ENCODE peak calls at places on chromosomes 16 and 17, in six cellular contexts. One of them, this sample, is unnamed.

GRCh38 chr16:50155925-50156324 is 2.8 kb downstream of the TENT4B start:
- DNase-seq in stomach: no peak
- DNase-seq in PC-3: no peak
- DNase-seq in CD8-positive, alpha-beta memory T cell: no peak
- DNase-seq in lower lobe of right lung: no peak
- DNase-seq in HCT116: no peak
- DNase-seq in this sample: no peak

GRCh38 chr16:22296225-22297113 is 740 bp upstream of the POLR3E start:
- DNase-seq in stomach: no peak
- DNase-seq in PC-3: no peak
- DNase-seq in CD8-positive, alpha-beta memory T cell: no peak
- DNase-seq in lower lobe of right lung: no peak
- DNase-seq in HCT116: no peak
- DNase-seq in this sample: peak; percentile 24

GRCh38 chr17:51901242-51901641 is 257.3 kb downstream of the CA10 start:
- DNase-seq in stomach: no peak
- DNase-seq in PC-3: no peak
- DNase-seq in CD8-positive, alpha-beta memory T cell: no peak
- DNase-seq in lower lobe of right lung: no peak
- DNase-seq in HCT116: no peak
- DNase-seq in this sample: no peak

GRCh38 chr17:35167666-35168065 is 20.0 kb downstream of the UNC45B start:
- DNase-seq in stomach: no peak
- DNase-seq in PC-3: peak; percentile 51
- DNase-seq in CD8-positive, alpha-beta memory T cell: no peak
- DNase-seq in lower lobe of right lung: no peak
- DNase-seq in HCT116: no peak
- DNase-seq in this sample: no peak

GRCh38 chr16:54932737-54933254 is 2.1 kb downstream of the IRX5 start:
- DNase-seq in stomach: no peak
- DNase-seq in PC-3: no peak
- DNase-seq in CD8-positive, alpha-beta memory T cell: no peak
- DNase-seq in lower lobe of right lung: peak; percentile 48
- DNase-seq in HCT116: no peak
- DNase-seq in this sample: no peak

GRCh38 chr17:27384261-27384701 is 72.0 kb upstream of the KSR1 start:
- DNase-seq in stomach: peak; percentile 63
- DNase-seq in PC-3: peak; percentile 94
- DNase-seq in CD8-positive, alpha-beta memory T cell: no peak
- DNase-seq in lower lobe of right lung: no peak
- DNase-seq in HCT116: no peak
- DNase-seq in this sample: no peak

GRCh38 chr17:46023783-46024388 is 24.8 kb downstream of the STH start:
- DNase-seq in stomach: no peak
- DNase-seq in PC-3: no peak
- DNase-seq in CD8-positive, alpha-beta memory T cell: no peak
- DNase-seq in lower lobe of right lung: no peak
- DNase-seq in HCT116: no peak
- DNase-seq in this sample: no peak

GRCh38 chr16:88478889-88479794 is 26.1 kb downstream of the ZFPM1 start:
- DNase-seq in stomach: peak; percentile 67
- DNase-seq in PC-3: no peak
- DNase-seq in CD8-positive, alpha-beta memory T cell: no peak
- DNase-seq in lower lobe of right lung: no peak
- DNase-seq in HCT116: no peak
- DNase-seq in this sample: no peak

GRCh38 chr17:3885970-3886369 is 6.9 kb downstream of the CAMKK1 start:
- DNase-seq in stomach: no peak
- DNase-seq in PC-3: no peak
- DNase-seq in CD8-positive, alpha-beta memory T cell: no peak
- DNase-seq in lower lobe of right lung: no peak
- DNase-seq in HCT116: no peak
- DNase-seq in this sample: no peak

GRCh38 chr16:1537138-1537577 is 3.7 kb downstream of the TMEM204 start:
- DNase-seq in stomach: no peak
- DNase-seq in PC-3: no peak
- DNase-seq in CD8-positive, alpha-beta memory T cell: no peak
- DNase-seq in lower lobe of right lung: peak; percentile 45
- DNase-seq in HCT116: no peak
- DNase-seq in this sample: no peak

GRCh38 chr16:27238016-27238587 is 30.5 kb downstream of the NSMCE1 start:
- DNase-seq in stomach: peak; percentile 44
- DNase-seq in PC-3: no peak
- DNase-seq in CD8-positive, alpha-beta memory T cell: no peak
- DNase-seq in lower lobe of right lung: peak; percentile 67
- DNase-seq in HCT116: no peak
- DNase-seq in this sample: peak; percentile 60

GRCh38 chr16:27235938-27236245 is 32.6 kb downstream of the KDM8 start:
- DNase-seq in stomach: no peak
- DNase-seq in PC-3: no peak
- DNase-seq in CD8-positive, alpha-beta memory T cell: no peak
- DNase-seq in lower lobe of right lung: peak; percentile 44
- DNase-seq in HCT116: no peak
- DNase-seq in this sample: no peak

GRCh38 chr16:27235055-27235937 is 32.0 kb downstream of the KDM8 start:
- DNase-seq in stomach: peak; percentile 76
- DNase-seq in PC-3: peak; percentile 68
- DNase-seq in CD8-positive, alpha-beta memory T cell: peak; percentile 89
- DNase-seq in lower lobe of right lung: peak; percentile 85
- DNase-seq in HCT116: peak; percentile 37
- DNase-seq in this sample: peak; percentile 78

GRCh38 chr16:27237229-27238015 is 31.1 kb downstream of the NSMCE1 start:
- DNase-seq in stomach: peak; percentile 42
- DNase-seq in PC-3: no peak
- DNase-seq in CD8-positive, alpha-beta memory T cell: peak; percentile 56
- DNase-seq in lower lobe of right lung: peak; percentile 50
- DNase-seq in HCT116: no peak
- DNase-seq in this sample: peak; percentile 38

DNA sequence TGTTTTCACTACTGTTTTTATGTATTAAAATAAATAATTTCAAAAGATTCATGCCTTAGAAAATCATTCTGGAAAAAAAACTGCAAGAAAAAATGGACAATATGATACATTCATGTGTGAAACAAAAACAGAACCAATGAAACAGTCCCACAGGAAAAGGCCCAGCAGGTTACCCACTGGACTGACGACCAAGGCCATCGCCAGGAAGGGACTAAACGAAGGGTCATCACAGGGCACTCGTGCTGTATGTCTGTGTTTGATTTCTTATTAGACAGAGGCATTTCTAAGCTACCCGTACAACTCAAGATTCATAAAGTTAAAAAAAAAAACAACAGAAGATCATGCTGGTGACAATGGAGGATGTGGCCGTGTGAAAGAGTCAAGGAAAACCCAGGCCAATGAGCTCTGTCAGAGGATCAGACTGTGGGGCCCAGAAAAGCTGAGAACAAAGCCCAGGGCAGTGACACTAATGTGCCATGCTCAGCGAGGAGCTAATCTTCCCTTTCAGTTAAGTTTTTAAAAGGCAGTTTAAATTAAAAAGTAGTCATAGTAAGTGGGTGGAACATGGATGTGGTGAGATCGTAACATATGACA is 31.8 kb downstream of the NSMCE1 start:
- DNase-seq in stomach: no peak
- DNase-seq in PC-3: no peak
- DNase-seq in CD8-positive, alpha-beta memory T cell: no peak
- DNase-seq in lower lobe of right lung: peak; percentile 5
- DNase-seq in HCT116: no peak
- DNase-seq in this sample: no peak
- H3K4me1 ChIP-seq in stomach: peaks cover 78% of the 10 kb centered on the region
- H3K4me1 ChIP-seq in PC-3: peaks cover 15% of the 10 kb centered on the region
- H3K4me1 ChIP-seq in CD8-positive, alpha-beta memory T cell: peaks cover 83% of the 10 kb centered on the region
- H3K4me1 ChIP-seq in lower lobe of right lung: peaks cover 84% of the 10 kb centered on the region
- H3K4me1 ChIP-seq in HCT116: peaks cover 52% of the 10 kb centered on the region
- H3K4me1 ChIP-seq in this sample: peaks cover 2% of the 10 kb centered on the region

GRCh38 chr17:68512967-68513474 is 791 bp downstream of the PRKAR1A start:
- DNase-seq in stomach: no peak
- DNase-seq in PC-3: peak; percentile 44
- DNase-seq in CD8-positive, alpha-beta memory T cell: no peak
- DNase-seq in lower lobe of right lung: no peak
- DNase-seq in HCT116: no peak
- DNase-seq in this sample: peak; percentile 41

GRCh38 chr17:68515238-68515637 is 3.0 kb downstream of the PRKAR1A start:
- DNase-seq in stomach: no peak
- DNase-seq in PC-3: no peak
- DNase-seq in CD8-positive, alpha-beta memory T cell: no peak
- DNase-seq in lower lobe of right lung: no peak
- DNase-seq in HCT116: no peak
- DNase-seq in this sample: no peak

GRCh38 chr17:68512247-68512966 is at the start of gene PRKAR1A:
- DNase-seq in stomach: peak; percentile 95
- DNase-seq in PC-3: peak; percentile 97
- DNase-seq in CD8-positive, alpha-beta memory T cell: peak; percentile 93
- DNase-seq in lower lobe of right lung: peak; percentile 97
- DNase-seq in HCT116: peak; percentile 94
- DNase-seq in this sample: peak; percentile 95

GRCh38 chr17:68514809-68515208 is 2.6 kb downstream of the PRKAR1A start:
- DNase-seq in stomach: no peak
- DNase-seq in PC-3: peak; percentile 54
- DNase-seq in CD8-positive, alpha-beta memory T cell: no peak
- DNase-seq in lower lobe of right lung: no peak
- DNase-seq in HCT116: no peak
- DNase-seq in this sample: no peak

DNA sequence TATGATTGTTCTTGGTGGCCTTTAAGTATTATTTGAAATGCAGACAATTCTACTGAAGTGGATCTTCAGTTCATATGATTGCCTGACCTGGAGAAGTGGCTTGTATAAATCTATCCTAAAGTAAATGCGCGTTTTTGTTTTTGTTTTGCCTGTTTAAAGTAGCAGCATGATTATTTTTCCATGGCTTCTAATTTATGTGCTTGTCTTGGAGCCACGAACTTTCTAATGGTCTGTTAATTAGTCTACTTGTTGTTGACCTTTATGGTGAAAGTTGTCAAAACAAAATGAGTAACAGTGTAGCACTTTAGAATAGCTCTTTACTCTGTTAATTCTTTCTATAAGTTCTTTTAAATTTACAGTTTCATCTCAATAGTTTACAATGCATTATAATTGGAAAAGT is 1.7 kb downstream of the PRKAR1A start:
- DNase-seq in stomach: no peak
- DNase-seq in PC-3: no peak
- DNase-seq in CD8-positive, alpha-beta memory T cell: no peak
- DNase-seq in lower lobe of right lung: no peak
- DNase-seq in HCT116: no peak
- DNase-seq in this sample: no peak
- H3K4me1 ChIP-seq in stomach: peaks cover 76% of the 10 kb centered on the region
- H3K4me1 ChIP-seq in PC-3: peaks cover 45% of the 10 kb centered on the region
- H3K4me1 ChIP-seq in CD8-positive, alpha-beta memory T cell: peaks cover 30% of the 10 kb centered on the region
- H3K4me1 ChIP-seq in lower lobe of right lung: peaks cover 61% of the 10 kb centered on the region
- H3K4me1 ChIP-seq in HCT116: peaks cover 35% of the 10 kb centered on the region
- H3K4me1 ChIP-seq in this sample: peaks cover 2% of the 10 kb centered on the region

GRCh38 chr17:73283841-73284282 is 22.2 kb upstream of the CPSF4L start:
- DNase-seq in stomach: no peak
- DNase-seq in PC-3: no peak
- DNase-seq in CD8-positive, alpha-beta memory T cell: no peak
- DNase-seq in lower lobe of right lung: no peak
- DNase-seq in HCT116: no peak
- DNase-seq in this sample: no peak

GRCh38 chr17:73281926-73282325 is 20.2 kb upstream of the CPSF4L start:
- DNase-seq in stomach: no peak
- DNase-seq in PC-3: no peak
- DNase-seq in CD8-positive, alpha-beta memory T cell: no peak
- DNase-seq in lower lobe of right lung: no peak
- DNase-seq in HCT116: no peak
- DNase-seq in this sample: no peak

GRCh38 chr17:73284339-73284738 is 22.7 kb upstream of the CPSF4L start:
- DNase-seq in stomach: no peak
- DNase-seq in PC-3: no peak
- DNase-seq in CD8-positive, alpha-beta memory T cell: no peak
- DNase-seq in lower lobe of right lung: no peak
- DNase-seq in HCT116: no peak
- DNase-seq in this sample: no peak

GRCh38 chr17:73282629-73283028 is 20.9 kb upstream of the CPSF4L start:
- DNase-seq in stomach: no peak
- DNase-seq in PC-3: no peak
- DNase-seq in CD8-positive, alpha-beta memory T cell: no peak
- DNase-seq in lower lobe of right lung: no peak
- DNase-seq in HCT116: no peak
- DNase-seq in this sample: no peak

DNA sequence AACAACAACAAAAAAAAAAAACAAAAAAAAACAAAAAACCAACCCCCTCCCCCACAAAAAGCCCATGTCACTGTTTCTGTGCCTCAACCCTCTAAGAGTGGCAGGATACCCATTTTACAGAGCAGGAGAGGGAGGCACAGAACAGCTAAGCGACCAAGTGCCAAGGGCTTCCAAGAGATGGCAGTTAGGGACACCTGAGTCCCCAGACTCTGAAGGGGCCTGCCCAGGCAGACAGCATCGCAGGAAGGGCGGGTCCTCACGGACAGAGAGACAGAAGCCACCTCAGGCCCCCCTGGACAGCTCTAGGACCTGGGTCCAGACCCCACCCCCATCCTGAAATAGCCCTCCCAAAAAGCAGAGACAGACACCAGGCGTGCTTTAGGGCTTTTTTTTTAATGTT is 21.6 kb upstream of the CPSF4L start:
- DNase-seq in stomach: no peak
- DNase-seq in PC-3: no peak
- DNase-seq in CD8-positive, alpha-beta memory T cell: no peak
- DNase-seq in lower lobe of right lung: no peak
- DNase-seq in HCT116: no peak
- DNase-seq in this sample: no peak
- H3K4me1 ChIP-seq in stomach: peaks cover 85% of the 10 kb centered on the region
- H3K4me1 ChIP-seq in PC-3: peaks cover 19% of the 10 kb centered on the region
- H3K4me1 ChIP-seq in CD8-positive, alpha-beta memory T cell: no peaks in the 10 kb centered on the region
- H3K4me1 ChIP-seq in lower lobe of right lung: peaks cover 30% of the 10 kb centered on the region
- H3K4me1 ChIP-seq in HCT116: peaks cover 31% of the 10 kb centered on the region
- H3K4me1 ChIP-seq in this sample: no peaks in the 10 kb centered on the region

GRCh38 chr17:40361925-40362695 is 2.4 kb downstream of the GJD3 start:
- DNase-seq in stomach: no peak
- DNase-seq in PC-3: no peak
- DNase-seq in CD8-positive, alpha-beta memory T cell: no peak
- DNase-seq in lower lobe of right lung: no peak
- DNase-seq in HCT116: no peak
- DNase-seq in this sample: no peak
- H3K4me1 ChIP-seq in stomach: peaks cover 47% of the 10 kb centered on the region
- H3K4me1 ChIP-seq in PC-3: no peaks in the 10 kb centered on the region
- H3K4me1 ChIP-seq in CD8-positive, alpha-beta memory T cell: peaks cover 11% of the 10 kb centered on the region
- H3K4me1 ChIP-seq in lower lobe of right lung: peaks cover 35% of the 10 kb centered on the region
- H3K4me1 ChIP-seq in HCT116: peaks cover 31% of the 10 kb centered on the region
- H3K4me1 ChIP-seq in this sample: no peaks in the 10 kb centered on the region

DNA sequence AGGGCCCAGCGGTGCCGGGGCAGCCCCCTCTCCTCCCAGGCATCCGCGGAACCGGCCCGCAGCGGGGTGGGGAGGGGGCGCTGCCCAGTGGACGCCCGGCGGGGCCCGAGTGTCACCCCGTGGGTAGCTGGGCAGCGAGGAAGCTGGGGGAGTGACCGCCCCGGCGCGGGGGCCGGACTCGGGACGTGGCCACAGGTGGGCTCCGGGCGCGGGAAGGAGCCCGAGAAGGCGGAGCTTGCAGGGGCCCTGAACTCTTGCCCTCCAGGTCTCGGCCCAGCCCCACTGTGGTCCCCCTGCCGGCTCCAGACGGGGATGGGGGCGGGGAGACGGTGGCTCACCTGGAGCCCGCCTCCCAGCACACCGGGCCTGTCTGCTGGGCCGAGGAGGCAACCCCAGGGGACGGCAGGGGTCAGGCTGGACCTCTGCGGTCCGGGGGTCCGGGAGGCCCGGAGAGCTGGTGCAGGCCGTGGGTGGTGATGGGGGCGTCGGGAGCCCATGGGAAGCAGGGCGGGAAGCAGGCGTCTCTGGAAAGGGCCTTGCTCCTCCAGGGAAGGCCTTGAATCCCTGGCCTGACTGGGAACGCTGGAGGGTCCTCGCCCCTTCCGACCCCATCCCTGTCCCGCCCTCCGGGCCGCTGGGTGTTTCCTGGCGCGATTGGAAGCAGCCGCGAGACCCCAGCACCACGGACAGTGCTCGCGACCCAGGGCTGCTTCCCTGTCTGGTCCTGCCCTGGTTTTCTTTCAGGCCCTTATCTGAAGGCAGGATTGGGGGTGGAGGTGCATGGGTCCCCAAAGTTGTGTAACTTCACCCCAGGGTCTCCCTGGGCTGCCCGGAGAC is 1.9 kb downstream of the MGAT5B start:
- DNase-seq in stomach: no peak
- DNase-seq in PC-3: no peak
- DNase-seq in CD8-positive, alpha-beta memory T cell: no peak
- DNase-seq in lower lobe of right lung: no peak
- DNase-seq in HCT116: no peak
- DNase-seq in this sample: no peak
- H3K4me1 ChIP-seq in stomach: peaks cover 24% of the 10 kb centered on the region
- H3K4me1 ChIP-seq in PC-3: peaks cover 50% of the 10 kb centered on the region
- H3K4me1 ChIP-seq in CD8-positive, alpha-beta memory T cell: peaks cover 4% of the 10 kb centered on the region
- H3K4me1 ChIP-seq in lower lobe of right lung: peaks cover 8% of the 10 kb centered on the region
- H3K4me1 ChIP-seq in HCT116: peaks cover 54% of the 10 kb centered on the region
- H3K4me1 ChIP-seq in this sample: no peaks in the 10 kb centered on the region